ENCODE peak calls at places on chromosome 1, in four cellular contexts. Z is non-pigmented ciliary epithelial cell, C is NT2/D1, V is NCI-H1436. W is an unnamed sample.
A peak's percentile ranks its signal among the peaks of the same experiment; 100 is the strongest.

GRCh38 chr1:213474054-213474453 is 423.0 kb downstream of the RPS6KC1 start:
- DNase-seq in Z (no peak), C (peak; percentile 47), V (no peak), W (no peak)

GRCh38 chr1:51621161-51621560 is 4.3 kb downstream of the OSBPL9 start:
- DNase-seq in Z (no peak), C (no peak), V (no peak), W (no peak)

GRCh38 chr1:116871772-116872146 is 38.0 kb upstream of the PTGFRN start:
- DNase-seq in Z (no peak), C (no peak), V (no peak), W (no peak)

GRCh38 chr1:78519446-78519845 is 28.7 kb downstream of the PTGFR start:
- DNase-seq in Z (no peak), C (no peak), V (no peak), W (no peak)

GRCh38 chr1:31977361-31978131 is 36.1 kb upstream of the KHDRBS1 start:
- DNase-seq in Z (no peak), C (peak; percentile 79), V (no peak), W (no peak)

GRCh38 chr1:210231846-210232523 is 611 bp upstream of the SERTAD4 start:
- DNase-seq in Z (no peak), C (no peak), V (peak; percentile 27), W (no peak)

GRCh38 chr1:108617008-108617723 is 43.7 kb downstream of the HENMT1 start:
- DNase-seq in Z (no peak), C (no peak), V (no peak), W (no peak)

GRCh38 chr1:205976036-205976435 is 27.2 kb downstream of the RAB7B start:
- DNase-seq in Z (no peak), C (no peak), V (no peak), W (no peak)

GRCh38 chr1:94927405-94928175 is 680 bp upstream of the CNN3 start:
- DNase-seq in Z (no peak), C (peak; percentile 42), V (no peak), W (no peak)

GRCh38 chr1:53107090-53107489 is 35.3 kb downstream of the SLC1A7 start:
- DNase-seq in Z (no peak), C (no peak), V (no peak), W (no peak)